ENCODE peak calls at places on chromosomes 2 and 18, in ten cellular contexts. One of them, this sample, is unnamed.

GRCh38 chr2:204505946-204506345 is 39.3 kb upstream of the PARD3B start:
- DNase-seq in testis: no peak
- DNase-seq in esophagus squamous epithelium: no peak
- DNase-seq in stomach: no peak
- DNase-seq in CD4-positive, alpha-beta T cell: no peak
- DNase-seq in Calu3: no peak
- DNase-seq in GM12878: no peak
- DNase-seq in AG09319: peak
- DNase-seq in lower lobe of right lung: no peak
- DNase-seq in AG09309: peak
- DNase-seq in this sample: no peak

GRCh38 chr2:43312751-43313641 is 86.6 kb upstream of the ZFP36L2 start:
- DNase-seq in testis: no peak
- DNase-seq in esophagus squamous epithelium: no peak
- DNase-seq in stomach: no peak
- DNase-seq in CD4-positive, alpha-beta T cell: no peak
- DNase-seq in Calu3: no peak
- DNase-seq in GM12878: no peak
- DNase-seq in AG09319: peak
- DNase-seq in lower lobe of right lung: no peak
- DNase-seq in AG09309: peak
- DNase-seq in this sample: no peak

GRCh38 chr2:169683054-169683424 is 11.2 kb downstream of the CFAP210 start:
- DNase-seq in testis: no peak
- DNase-seq in esophagus squamous epithelium: no peak
- DNase-seq in stomach: no peak
- DNase-seq in CD4-positive, alpha-beta T cell: no peak
- DNase-seq in Calu3: no peak
- DNase-seq in GM12878: no peak
- DNase-seq in AG09319: no peak
- DNase-seq in lower lobe of right lung: no peak
- DNase-seq in AG09309: no peak
- DNase-seq in this sample: no peak

GRCh38 chr18:59917422-59917821 is 17.6 kb downstream of the PMAIP1 start:
- DNase-seq in testis: no peak
- DNase-seq in esophagus squamous epithelium: no peak
- DNase-seq in stomach: no peak
- DNase-seq in CD4-positive, alpha-beta T cell: no peak
- DNase-seq in Calu3: peak
- DNase-seq in GM12878: no peak
- DNase-seq in AG09319: no peak
- DNase-seq in lower lobe of right lung: no peak
- DNase-seq in AG09309: no peak
- DNase-seq in this sample: no peak

GRCh38 chr2:117101613-117102012 is 712.9 kb upstream of the DDX18 start:
- DNase-seq in testis: no peak
- DNase-seq in esophagus squamous epithelium: no peak
- DNase-seq in stomach: no peak
- DNase-seq in CD4-positive, alpha-beta T cell: no peak
- DNase-seq in Calu3: no peak
- DNase-seq in GM12878: no peak
- DNase-seq in AG09319: no peak
- DNase-seq in lower lobe of right lung: no peak
- DNase-seq in AG09309: no peak
- DNase-seq in this sample: no peak

GRCh38 chr2:176187306-176188217 is 906 bp upstream of the HOXD1 start:
- DNase-seq in testis: peak
- DNase-seq in esophagus squamous epithelium: no peak
- DNase-seq in stomach: no peak
- DNase-seq in CD4-positive, alpha-beta T cell: no peak
- DNase-seq in Calu3: no peak
- DNase-seq in GM12878: no peak
- DNase-seq in AG09319: no peak
- DNase-seq in lower lobe of right lung: no peak
- DNase-seq in AG09309: no peak
- DNase-seq in this sample: no peak

GRCh38 chr2:171482308-171482707 is 40.0 kb upstream of the CYBRD1 start:
- DNase-seq in testis: no peak
- DNase-seq in esophagus squamous epithelium: no peak
- DNase-seq in stomach: no peak
- DNase-seq in CD4-positive, alpha-beta T cell: no peak
- DNase-seq in Calu3: no peak
- DNase-seq in GM12878: no peak
- DNase-seq in AG09319: no peak
- DNase-seq in lower lobe of right lung: no peak
- DNase-seq in AG09309: no peak
- DNase-seq in this sample: no peak

GRCh38 chr2:174765576-174765975 is 1.3 kb upstream of the CHRNA1 start:
- DNase-seq in testis: no peak
- DNase-seq in esophagus squamous epithelium: no peak
- DNase-seq in stomach: no peak
- DNase-seq in CD4-positive, alpha-beta T cell: no peak
- DNase-seq in Calu3: no peak
- DNase-seq in GM12878: no peak
- DNase-seq in AG09319: no peak
- DNase-seq in lower lobe of right lung: no peak
- DNase-seq in AG09309: no peak
- DNase-seq in this sample: no peak

GRCh38 chr2:101113441-101114267 is 37.5 kb downstream of the TBC1D8 start:
- DNase-seq in testis: no peak
- DNase-seq in esophagus squamous epithelium: no peak
- DNase-seq in stomach: peak
- DNase-seq in CD4-positive, alpha-beta T cell: no peak
- DNase-seq in Calu3: peak
- DNase-seq in GM12878: no peak
- DNase-seq in AG09319: peak
- DNase-seq in lower lobe of right lung: no peak
- DNase-seq in AG09309: peak
- DNase-seq in this sample: no peak

GRCh38 chr18:21315741-21316187 is 73.7 kb downstream of the GREB1L start:
- DNase-seq in testis: no peak
- DNase-seq in esophagus squamous epithelium: no peak
- DNase-seq in stomach: no peak
- DNase-seq in CD4-positive, alpha-beta T cell: no peak
- DNase-seq in Calu3: no peak
- DNase-seq in GM12878: no peak
- DNase-seq in AG09319: no peak
- DNase-seq in lower lobe of right lung: no peak
- DNase-seq in AG09309: no peak
- DNase-seq in this sample: no peak

GRCh38 chr2:10238396-10238795 is 64.3 kb upstream of the HPCAL1 start:
- DNase-seq in testis: no peak
- DNase-seq in esophagus squamous epithelium: no peak
- DNase-seq in stomach: no peak
- DNase-seq in CD4-positive, alpha-beta T cell: no peak
- DNase-seq in Calu3: no peak
- DNase-seq in GM12878: no peak
- DNase-seq in AG09319: no peak
- DNase-seq in lower lobe of right lung: peak
- DNase-seq in AG09309: no peak
- DNase-seq in this sample: no peak

GRCh38 chr2:102355526-102356380 is at the start of gene IL18R1:
- DNase-seq in testis: peak
- DNase-seq in esophagus squamous epithelium: no peak
- DNase-seq in stomach: peak
- DNase-seq in CD4-positive, alpha-beta T cell: peak
- DNase-seq in Calu3: peak
- DNase-seq in GM12878: peak
- DNase-seq in AG09319: peak
- DNase-seq in lower lobe of right lung: peak
- DNase-seq in AG09309: no peak
- DNase-seq in this sample: peak

DNA sequence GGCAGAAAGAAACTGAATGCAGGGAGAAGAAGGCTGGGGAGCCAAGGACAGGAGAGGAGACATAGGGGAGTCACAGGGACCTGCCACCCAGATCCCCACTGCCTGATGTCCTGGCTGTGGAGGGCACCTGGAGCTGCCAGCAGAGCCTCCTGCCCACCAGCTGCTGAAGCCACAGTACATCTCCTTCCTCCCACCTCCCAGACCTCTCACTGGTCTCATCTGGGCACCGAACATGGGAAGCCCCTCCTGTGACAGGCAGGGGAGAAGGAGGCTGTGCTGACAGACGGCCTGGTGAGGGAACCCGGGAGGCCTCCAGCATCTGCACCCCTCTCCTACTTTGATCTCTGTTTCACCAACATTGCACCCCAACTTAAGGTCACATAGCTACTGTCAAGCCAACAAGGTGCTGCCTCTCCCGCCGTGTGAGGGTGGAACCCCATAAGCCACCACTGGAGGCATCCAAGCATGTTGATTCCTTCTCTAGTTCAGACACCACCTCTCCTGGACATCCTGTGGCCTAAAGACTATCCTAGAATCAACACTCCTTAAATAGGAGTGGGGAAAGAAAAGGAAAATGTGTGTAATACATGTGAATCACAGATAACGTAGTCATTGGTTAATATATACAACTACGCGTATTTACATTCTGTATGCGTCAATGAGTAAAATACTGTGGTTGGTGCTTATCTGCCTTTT is 3.6 kb upstream of the RNPEPL1 start:
- DNase-seq in testis: peak
- DNase-seq in esophagus squamous epithelium: no peak
- DNase-seq in stomach: no peak
- DNase-seq in CD4-positive, alpha-beta T cell: no peak
- DNase-seq in Calu3: peak
- DNase-seq in GM12878: no peak
- DNase-seq in AG09319: no peak
- DNase-seq in lower lobe of right lung: no peak
- DNase-seq in AG09309: no peak
- DNase-seq in this sample: no peak
- TF ChIP-seq CTCF in testis: no peak
- TF ChIP-seq CTCF in esophagus squamous epithelium: no peak
- TF ChIP-seq CTCF in stomach: no peak
- TF ChIP-seq CTCF in CD4-positive, alpha-beta T cell: peak
- TF ChIP-seq CTCF in Calu3: peak
- TF ChIP-seq CTCF in GM12878: no peak
- TF ChIP-seq CTCF in AG09319: no peak
- TF ChIP-seq CTCF in lower lobe of right lung: no peak
- TF ChIP-seq CTCF in AG09309: no peak
- TF ChIP-seq CTCF in this sample: peak

GRCh38 chr2:121837596-121837995 is 82.1 kb downstream of the TSN start:
- DNase-seq in testis: no peak
- DNase-seq in esophagus squamous epithelium: no peak
- DNase-seq in stomach: no peak
- DNase-seq in CD4-positive, alpha-beta T cell: no peak
- DNase-seq in Calu3: no peak
- DNase-seq in GM12878: no peak
- DNase-seq in AG09319: no peak
- DNase-seq in lower lobe of right lung: no peak
- DNase-seq in AG09309: no peak
- DNase-seq in this sample: no peak

GRCh38 chr2:121838561-121838960 is 83.1 kb downstream of the TSN start:
- DNase-seq in testis: no peak
- DNase-seq in esophagus squamous epithelium: no peak
- DNase-seq in stomach: no peak
- DNase-seq in CD4-positive, alpha-beta T cell: no peak
- DNase-seq in Calu3: no peak
- DNase-seq in GM12878: no peak
- DNase-seq in AG09319: no peak
- DNase-seq in lower lobe of right lung: no peak
- DNase-seq in AG09309: no peak
- DNase-seq in this sample: no peak

DNA sequence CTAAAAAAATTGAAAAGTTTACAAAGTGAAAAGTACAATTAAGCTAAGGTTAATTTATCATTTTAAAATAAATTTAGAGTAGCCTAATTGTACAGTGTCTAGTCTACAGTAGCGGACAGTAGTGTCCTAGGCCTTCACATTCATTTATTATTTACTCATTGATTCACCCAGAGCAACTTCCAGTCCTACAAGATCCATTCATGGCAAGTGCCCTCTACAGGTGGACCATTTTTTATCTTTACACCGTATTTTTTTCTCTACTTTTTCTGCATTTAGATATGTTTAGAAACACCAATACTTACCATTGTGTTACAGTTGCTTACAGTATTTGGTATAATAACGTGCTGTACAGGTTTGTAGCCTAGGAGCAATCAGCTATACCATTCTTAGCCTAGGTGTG is 84.1 kb downstream of the TSN start:
- DNase-seq in testis: no peak
- DNase-seq in esophagus squamous epithelium: no peak
- DNase-seq in stomach: no peak
- DNase-seq in CD4-positive, alpha-beta T cell: no peak
- DNase-seq in Calu3: no peak
- DNase-seq in GM12878: no peak
- DNase-seq in AG09319: no peak
- DNase-seq in lower lobe of right lung: no peak
- DNase-seq in AG09309: no peak
- DNase-seq in this sample: no peak
- TF ChIP-seq CTCF in testis: no peak
- TF ChIP-seq CTCF in esophagus squamous epithelium: no peak
- TF ChIP-seq CTCF in stomach: no peak
- TF ChIP-seq CTCF in CD4-positive, alpha-beta T cell: no peak
- TF ChIP-seq CTCF in Calu3: no peak
- TF ChIP-seq CTCF in GM12878: no peak
- TF ChIP-seq CTCF in AG09319: no peak
- TF ChIP-seq CTCF in lower lobe of right lung: no peak
- TF ChIP-seq CTCF in AG09309: no peak
- TF ChIP-seq CTCF in this sample: no peak

GRCh38 chr18:79466591-79466990 is 70.9 kb downstream of the NFATC1 start:
- DNase-seq in testis: no peak
- DNase-seq in esophagus squamous epithelium: no peak
- DNase-seq in stomach: no peak
- DNase-seq in CD4-positive, alpha-beta T cell: no peak
- DNase-seq in Calu3: no peak
- DNase-seq in GM12878: no peak
- DNase-seq in AG09319: no peak
- DNase-seq in lower lobe of right lung: no peak
- DNase-seq in AG09309: no peak
- DNase-seq in this sample: peak
- TF ChIP-seq CTCF in testis: no peak
- TF ChIP-seq CTCF in esophagus squamous epithelium: no peak
- TF ChIP-seq CTCF in stomach: no peak
- TF ChIP-seq CTCF in CD4-positive, alpha-beta T cell: no peak
- TF ChIP-seq CTCF in Calu3: no peak
- TF ChIP-seq CTCF in GM12878: no peak
- TF ChIP-seq CTCF in AG09319: no peak
- TF ChIP-seq CTCF in lower lobe of right lung: no peak
- TF ChIP-seq CTCF in AG09309: no peak
- TF ChIP-seq CTCF in this sample: peak

DNA sequence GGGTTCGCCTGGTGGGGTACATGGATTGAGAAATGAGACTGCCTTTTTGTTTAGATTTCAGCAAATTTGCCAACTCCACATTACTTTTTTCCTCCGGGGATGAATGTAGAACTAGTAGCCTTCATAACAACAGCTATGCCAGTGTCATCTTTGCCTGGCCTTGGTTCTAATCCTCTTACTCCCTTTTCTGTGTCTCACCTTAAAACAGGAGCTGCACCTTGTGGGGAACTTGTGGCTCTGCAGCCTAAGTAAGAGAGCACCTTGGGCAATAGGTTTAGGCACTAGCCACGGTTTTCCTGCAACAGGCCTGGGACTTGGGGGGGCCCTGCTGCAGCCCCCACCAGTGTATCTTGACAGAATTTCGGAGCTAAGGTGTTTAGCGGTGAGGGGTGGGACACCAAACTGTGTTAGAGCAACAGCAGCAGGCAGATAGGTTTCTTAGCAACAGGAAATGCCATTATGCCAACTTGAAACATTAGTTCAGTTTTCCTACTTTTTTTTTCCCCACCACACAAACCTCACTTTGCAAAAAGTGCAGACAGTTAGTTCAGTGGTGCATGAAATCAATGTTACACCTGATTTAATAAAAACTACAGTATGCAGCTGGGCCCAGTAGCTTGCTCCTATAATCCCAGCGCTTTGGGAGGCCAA is 173.7 kb downstream of the PRKCE start:
- DNase-seq in testis: no peak
- DNase-seq in esophagus squamous epithelium: no peak
- DNase-seq in stomach: no peak
- DNase-seq in CD4-positive, alpha-beta T cell: no peak
- DNase-seq in Calu3: no peak
- DNase-seq in GM12878: no peak
- DNase-seq in AG09319: no peak
- DNase-seq in lower lobe of right lung: no peak
- DNase-seq in AG09309: no peak
- DNase-seq in this sample: no peak
- TF ChIP-seq CTCF in testis: no peak
- TF ChIP-seq CTCF in esophagus squamous epithelium: no peak
- TF ChIP-seq CTCF in stomach: no peak
- TF ChIP-seq CTCF in CD4-positive, alpha-beta T cell: no peak
- TF ChIP-seq CTCF in Calu3: no peak
- TF ChIP-seq CTCF in GM12878: peak
- TF ChIP-seq CTCF in AG09319: no peak
- TF ChIP-seq CTCF in lower lobe of right lung: no peak
- TF ChIP-seq CTCF in AG09309: no peak
- TF ChIP-seq CTCF in this sample: peak